ENCODE peak calls at places on chromosomes 6 and 20, in four cellular contexts. R is fibroblast of mammary gland, S is HCT116, A is heart right ventricle. J is an unnamed sample.

GRCh38 chr20:63529180-63529860 is 7.9 kb downstream of the PTK6 start:
- DNase-seq in R (no peak), S (no peak), A (no peak), J (no peak)

GRCh38 chr6:31781244-31782125 is 4.4 kb upstream of the VWA7 start:
- DNase-seq in R (no peak), S (no peak), A (no peak), J (no peak)

GRCh38 chr6:93786474-93787330 is 367.3 kb upstream of the EPHA7 start:
- DNase-seq in R (peak), S (no peak), A (no peak), J (no peak)

GRCh38 chr20:3679749-3680700 is 1.8 kb downstream of the ADAM33 start:
- DNase-seq in R (peak), S (no peak), A (no peak), J (no peak)

GRCh38 chr6:131754715-131755567 is 44.1 kb upstream of the CTAGE9 start:
- DNase-seq in R (no peak), S (no peak), A (peak), J (no peak)

GRCh38 chr20:58237318-58238182 is 9.1 kb upstream of the ANKRD60 start:
- DNase-seq in R (peak), S (no peak), A (no peak), J (no peak)

GRCh38 chr6:107237992-107238660 is 122.8 kb upstream of the BEND3 start:
- DNase-seq in R (peak), S (no peak), A (no peak), J (no peak)

GRCh38 chr6:3023663-3024483 is 24.2 kb downstream of the NQO2 start:
- DNase-seq in R (peak), S (peak), A (peak), J (peak)

GRCh38 chr6:169810066-169810989 is 58.9 kb downstream of the ERMARD start:
- DNase-seq in R (no peak), S (peak), A (no peak), J (no peak)

GRCh38 chr6:144582939-144583613 is 297.9 kb downstream of the UTRN start:
- DNase-seq in R (peak), S (no peak), A (peak), J (peak)

GRCh38 chr6:159360306-159360705 is 191.1 kb downstream of the FNDC1 start:
- DNase-seq in R (peak), S (no peak), A (no peak), J (no peak)

GRCh38 chr20:1946762-1947534 is 46.9 kb downstream of the PDYN start:
- DNase-seq in R (peak), S (no peak), A (no peak), J (no peak)

GRCh38 chr6:44655368-44656342 is 268.1 kb downstream of the CDC5L start:
- DNase-seq in R (peak), S (peak), A (peak), J (no peak)

GRCh38 chr6:46262928-46263708 is 92.3 kb upstream of the ENPP5 start:
- DNase-seq in R (peak), S (no peak), A (no peak), J (no peak)

GRCh38 chr6:12288211-12288618 is 1.9 kb upstream of the EDN1 start:
- DNase-seq in R (no peak), S (no peak), A (no peak), J (no peak)

GRCh38 chr6:150723857-150724256 is 124.2 kb downstream of the PLEKHG1 start:
- DNase-seq in R (no peak), S (no peak), A (no peak), J (no peak)

GRCh38 chr6:2764610-2765165 is 505 bp upstream of the WRNIP1 start:
- DNase-seq in R (peak), S (no peak), A (no peak), J (peak)

GRCh38 chr6:110410534-110410933 is 4.8 kb downstream of the DDO start:
- DNase-seq in R (no peak), S (no peak), A (no peak), J (no peak)

GRCh38 chr6:35600659-35601125 is 88.0 kb upstream of the TULP1 start:
- DNase-seq in R (peak), S (no peak), A (no peak), J (no peak)

GRCh38 chr6:147268254-147268653 is 64.0 kb downstream of the STXBP5 start:
- DNase-seq in R (peak), S (no peak), A (no peak), J (no peak)

GRCh38 chr6:150025201-150025917 is at the start of gene RAET1L:
- DNase-seq in R (peak), S (peak), A (peak), J (no peak)

GRCh38 chr6:107911711-107912110 is 46.3 kb downstream of the SEC63 start:
- DNase-seq in R (no peak), S (no peak), A (no peak), J (no peak)

GRCh38 chr6:114521926-114522325 is 179.1 kb upstream of the HS3ST5 start:
- DNase-seq in R (no peak), S (no peak), A (no peak), J (no peak)

GRCh38 chr6:183668-184067 is 108.6 kb upstream of the DUSP22 start:
- DNase-seq in R (no peak), S (no peak), A (no peak), J (no peak)

GRCh38 chr20:52251137-52251700 is 59.6 kb upstream of the ZFP64 start:
- DNase-seq in R (no peak), S (no peak), A (no peak), J (no peak)

GRCh38 chr6:44219053-44219814 is 2.5 kb downstream of the MYMX start:
- DNase-seq in R (peak), S (no peak), A (peak), J (no peak)

GRCh38 chr6:146287691-146288369 is 255.8 kb upstream of the RAB32 start:
- DNase-seq in R (peak), S (no peak), A (no peak), J (no peak)

GRCh38 chr20:18650224-18650623 is 62.4 kb downstream of the DTD1 start:
- DNase-seq in R (no peak), S (no peak), A (no peak), J (no peak)

GRCh38 chr20:13277663-13278295 is 56.7 kb downstream of the ISM1 start:
- DNase-seq in R (peak), S (no peak), A (no peak), J (no peak)

GRCh38 chr20:41134362-41135186 is 2.8 kb upstream of the PLCG1 start:
- DNase-seq in R (no peak), S (no peak), A (no peak), J (no peak)

GRCh38 chr6:165697171-165697570 is 34.1 kb upstream of the PDE10A start:
- DNase-seq in R (no peak), S (no peak), A (no peak), J (no peak)

DNA sequence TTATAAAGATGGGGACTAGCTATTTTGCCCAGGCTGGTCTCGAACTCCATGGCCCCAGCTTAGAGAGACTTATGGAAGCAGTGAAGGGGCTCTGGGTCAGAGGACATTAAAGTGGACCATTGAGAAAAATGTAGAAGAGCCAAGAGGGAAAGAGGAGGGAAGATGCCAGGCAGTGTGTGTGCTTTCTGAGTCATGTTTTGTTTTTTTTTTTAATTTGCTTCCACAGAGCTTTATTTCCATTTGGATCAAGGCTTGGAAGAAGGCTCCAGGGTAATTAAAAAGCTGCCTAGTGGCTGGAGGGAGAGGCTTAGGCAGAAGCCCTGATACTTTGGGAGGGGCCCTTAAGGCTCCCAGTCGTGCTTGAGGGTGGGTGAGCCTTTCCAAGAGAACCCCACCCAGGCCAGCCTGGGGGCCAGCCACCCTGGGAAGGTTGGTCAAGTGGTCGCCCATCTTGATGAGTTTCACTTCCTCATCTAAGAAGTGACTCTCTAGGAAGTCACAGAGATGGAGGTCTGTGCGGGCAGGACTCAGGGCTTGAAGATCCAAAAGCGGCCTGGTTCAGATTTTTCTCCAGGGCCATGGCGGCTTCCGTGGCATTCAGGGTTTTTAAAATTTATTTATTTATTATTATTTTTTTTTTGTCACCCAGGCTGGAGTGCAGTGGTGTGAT is 3.0 kb upstream of the ZNF335 start:
- DNase-seq in R (no peak), S (no peak), A (no peak), J (no peak)
- TF ChIP-seq CTCF in R (no peak), S (no peak), A (no peak), J (no peak)

GRCh38 chr6:37648465-37649330 is 49.0 kb downstream of the MDGA1 start:
- DNase-seq in R (no peak), S (peak), A (no peak), J (no peak)
- H3K4me3 ChIP-seq in R (no peak), S (no peak), A (no peak), J (no peak)

GRCh38 chr6:33820784-33821183 is 17.0 kb upstream of the MLN start:
- DNase-seq in R (no peak), S (no peak), A (no peak), J (no peak)

GRCh38 chr6:33824461-33825154 is 20.8 kb upstream of the MLN start:
- DNase-seq in R (no peak), S (peak), A (peak), J (no peak)

GRCh38 chr6:33823806-33824205 is 20.0 kb upstream of the MLN start:
- DNase-seq in R (no peak), S (no peak), A (no peak), J (no peak)

GRCh38 chr6:33820243-33820642 is 16.4 kb upstream of the MLN start:
- DNase-seq in R (no peak), S (no peak), A (no peak), J (no peak)

DNA sequence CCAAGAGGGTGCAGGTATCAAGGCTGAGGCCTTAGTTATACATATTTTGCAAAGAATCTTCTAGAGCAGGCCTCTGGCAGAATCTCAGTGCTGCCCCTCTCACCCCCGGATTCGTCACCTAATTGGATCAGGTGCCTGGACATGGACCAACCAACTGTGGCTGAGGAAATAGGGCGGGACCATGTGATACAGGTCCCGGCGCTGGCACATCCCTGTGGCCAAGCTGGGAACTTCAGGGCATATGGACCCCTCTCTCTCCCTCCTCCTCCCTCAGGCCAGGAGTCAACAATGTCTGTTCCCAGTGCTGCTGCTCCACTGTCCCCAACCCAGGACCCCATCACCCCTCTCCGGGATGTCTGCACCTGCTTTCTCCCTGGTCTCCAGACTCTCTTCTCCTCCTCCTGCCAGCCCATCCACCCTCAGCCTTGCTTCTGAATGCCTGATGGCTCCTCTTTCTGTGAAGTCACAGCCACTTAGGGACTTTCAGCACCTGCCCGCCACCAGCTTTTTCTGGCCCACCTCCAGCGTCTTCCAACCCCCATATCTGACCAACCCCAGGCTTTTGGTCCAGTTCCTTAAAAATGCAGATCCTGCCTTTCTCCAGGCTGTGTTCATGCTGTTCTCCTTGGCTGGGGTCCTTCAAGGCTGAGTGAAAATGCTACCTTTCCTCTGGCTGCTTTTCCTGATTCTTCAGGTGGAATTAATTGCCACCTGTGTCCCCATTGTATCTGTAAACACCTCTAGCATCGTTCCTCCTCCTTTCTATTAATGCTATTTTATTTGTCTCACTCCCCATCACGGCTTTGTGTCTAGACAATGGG is 19.0 kb upstream of the MLN start:
- DNase-seq in R (peak), S (peak), A (no peak), J (no peak)
- TF ChIP-seq CTCF in R (peak), S (peak), A (no peak), J (peak)

DNA sequence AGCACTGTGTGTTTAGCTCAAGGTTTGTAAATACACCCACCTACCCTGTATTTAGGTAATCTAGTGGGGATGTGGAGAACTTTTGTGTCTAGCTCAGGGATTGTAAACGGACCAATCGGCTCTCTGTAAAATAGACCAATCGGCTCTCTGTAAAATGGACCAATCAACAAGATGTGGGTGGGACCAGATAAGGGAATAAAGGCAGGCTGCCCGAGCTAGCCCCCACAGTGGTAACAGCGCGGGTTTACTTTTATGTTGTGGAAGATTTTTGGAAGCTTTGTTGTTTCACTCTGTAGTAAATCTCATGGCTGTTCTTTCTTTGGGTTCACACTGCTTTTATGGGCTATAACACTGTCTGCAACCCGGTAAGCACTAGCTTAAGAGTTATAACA is 32.1 kb upstream of the RANBP9 start:
- DNase-seq in R (no peak), S (no peak), A (no peak), J (no peak)
- H3K4me3 ChIP-seq in R (no peak), S (no peak), A (no peak), J (no peak)

DNA sequence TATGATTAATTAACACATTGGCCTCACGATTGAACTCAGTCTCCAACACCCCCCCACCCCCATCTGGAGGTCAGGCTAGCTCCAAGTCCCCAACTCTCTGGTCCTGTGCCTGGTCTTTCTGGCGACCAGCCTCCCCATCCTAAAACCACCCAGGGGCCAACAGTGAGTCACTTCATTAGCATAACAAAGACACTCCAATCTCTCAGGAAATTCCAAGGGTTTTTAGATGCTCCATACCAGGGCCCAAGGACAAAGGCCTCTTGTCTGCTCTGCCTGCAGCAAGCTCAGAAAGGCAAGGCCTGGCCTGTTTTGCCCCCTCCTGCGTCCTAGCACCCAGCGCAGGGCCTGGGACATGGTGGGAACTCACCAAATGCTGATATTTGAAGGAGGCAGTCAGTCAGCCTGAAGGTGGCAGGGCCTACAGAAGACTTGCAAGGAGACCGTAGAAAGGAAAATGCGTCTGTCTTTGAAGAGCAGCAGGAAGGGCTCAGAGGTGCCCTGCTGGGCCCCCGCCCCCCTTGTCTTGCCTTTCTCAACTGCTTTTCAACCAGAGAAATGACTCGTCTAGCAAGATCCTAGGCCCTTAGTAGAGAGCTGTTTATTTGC is 184.7 kb downstream of the CDH4 start:
- DNase-seq in R (peak), S (no peak), A (no peak), J (no peak)
- TF ChIP-seq CTCF in R (no peak), S (no peak), A (no peak), J (no peak)

DNA sequence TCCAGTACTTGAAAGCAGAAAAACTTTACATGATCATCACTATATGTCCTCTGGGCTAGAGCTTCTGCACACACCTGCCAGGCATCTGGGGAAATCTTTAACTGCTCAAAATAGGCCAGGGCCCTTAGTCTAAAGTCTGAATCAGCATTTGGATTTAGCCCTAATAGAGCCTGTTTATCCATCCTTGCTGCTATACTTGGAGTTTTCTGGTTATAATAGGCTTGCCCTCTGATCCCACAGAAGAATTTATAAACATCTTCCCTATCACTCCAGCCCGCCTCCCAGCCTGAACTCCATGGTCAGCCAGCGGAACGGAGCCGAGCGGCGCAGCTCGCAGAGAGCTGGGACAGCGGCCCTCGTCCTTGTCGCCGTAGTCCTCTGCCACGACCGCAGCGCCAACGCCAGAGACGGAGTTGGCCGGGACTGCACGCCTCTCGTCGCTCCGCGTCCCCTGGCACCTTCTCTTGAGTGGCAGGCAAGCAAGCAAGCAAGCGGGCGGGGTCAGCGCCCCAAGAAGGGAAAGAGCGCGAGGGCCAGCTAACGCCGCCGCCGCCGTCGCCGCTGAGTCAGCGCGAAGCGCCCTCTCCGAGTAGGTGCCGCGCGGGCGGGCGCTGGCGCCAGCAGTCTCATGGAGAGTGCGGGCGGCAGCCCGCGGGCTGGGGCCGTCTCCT is 25.4 kb upstream of the ASIP start:
- DNase-seq in R (peak), S (peak), A (peak), J (no peak)
- H3K4me3 ChIP-seq in R (peak), S (peak), A (peak), J (peak)

DNA sequence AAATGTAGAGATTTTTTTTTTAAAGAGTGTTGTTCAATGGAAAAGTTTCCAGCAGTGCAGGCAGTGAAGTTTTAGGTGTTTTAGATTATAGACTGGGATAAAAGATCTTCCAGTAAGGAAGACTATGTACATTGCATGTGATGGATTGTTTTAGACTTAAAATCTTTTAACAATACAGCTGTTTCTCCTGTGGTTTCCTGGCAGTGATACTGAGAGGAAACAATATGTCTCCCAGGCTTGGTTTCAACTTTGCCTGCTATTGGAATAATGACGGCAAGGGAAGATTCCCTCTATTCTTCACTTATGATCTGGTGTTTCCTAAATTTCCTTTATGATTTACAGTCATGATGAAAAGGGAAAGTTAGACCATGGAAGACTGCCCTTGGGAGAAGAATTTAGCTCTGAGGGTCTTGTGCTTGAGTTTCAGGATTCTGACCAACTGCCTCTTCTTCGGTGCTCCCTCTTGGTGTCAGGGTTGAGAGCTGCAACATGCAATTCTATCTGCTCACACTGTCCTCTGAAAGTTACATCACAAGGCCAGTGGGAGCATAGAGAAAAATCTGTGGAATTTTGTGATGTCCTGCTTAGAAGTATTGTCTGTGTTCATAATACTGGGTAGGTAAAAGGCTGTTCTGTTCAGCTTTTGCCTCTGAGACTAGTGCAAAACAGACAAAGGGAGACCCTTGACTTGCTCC is 262.8 kb upstream of the MAN1A1 start:
- DNase-seq in R (no peak), S (no peak), A (no peak), J (no peak)
- TF ChIP-seq CTCF in R (peak), S (no peak), A (no peak), J (no peak)

DNA sequence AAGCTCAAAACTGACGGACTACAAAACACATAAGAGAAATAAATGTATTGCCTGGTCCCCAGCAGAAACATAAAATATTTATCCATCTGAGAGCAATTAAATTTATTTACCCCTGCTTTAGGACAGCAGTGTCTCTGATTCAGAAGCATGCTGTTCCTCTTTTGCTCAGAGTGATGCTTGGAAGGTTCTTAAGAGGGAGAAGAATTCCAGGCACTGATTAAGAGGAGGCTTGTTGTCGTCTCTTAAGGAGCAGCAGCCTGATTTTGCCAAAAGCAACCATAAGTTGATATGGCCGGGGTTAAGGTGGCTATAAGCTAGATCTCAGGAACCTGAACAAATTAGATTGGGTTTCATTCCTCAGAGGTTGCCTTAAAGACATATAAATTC is 25.8 kb downstream of the CAP2 start:
- DNase-seq in R (peak), S (no peak), A (no peak), J (no peak)
- H3K4me3 ChIP-seq in R (no peak), S (no peak), A (no peak), J (no peak)

GRCh38 chr20:43409041-43409913 is 48.4 kb upstream of the SRSF6 start:
- DNase-seq in R (peak), S (peak), A (no peak), J (no peak)
- TF ChIP-seq CTCF in R (peak), S (peak), A (peak), J (peak)

GRCh38 chr6:112030206-112030932 is 23.5 kb upstream of the CCN6 start:
- DNase-seq in R (no peak), S (no peak), A (no peak), J (no peak)
- H3K4me3 ChIP-seq in R (no peak), S (no peak), A (no peak), J (no peak)

J was measured in GM12864.